ENCODE peak calls at places on chromosomes 6 and 20, in ten cellular contexts. Q, X, F, U, V, L, B, Y, D and R are unnamed samples.

GRCh38 chr6:143556529-143556928 is 45.0 kb upstream of the FUCA2 start:
- DNase-seq in D (no peak), B (no peak), L (no peak), Q (no peak), Y (no peak), V (no peak), X (peak; percentile 83), U (peak; percentile 66), F (peak; percentile 90), R (no peak)

GRCh38 chr6:134046054-134046453 is 6.4 kb downstream of the SLC2A12 start:
- DNase-seq in D (no peak), V (no peak), F (no peak), X (no peak), B (no peak), Q (no peak), U (no peak), L (no peak), Y (no peak), R (no peak)

GRCh38 chr6:80449756-80450155 is 343.3 kb downstream of the BCKDHB start:
- DNase-seq in F (no peak), L (no peak), D (no peak), B (no peak), Q (no peak), Y (no peak), U (no peak), X (no peak), V (no peak), R (no peak)

GRCh38 chr6:132819405-132820145 is 5.2 kb downstream of the RPS12 start:
- DNase-seq in V (no peak), Y (no peak), Q (no peak), D (no peak), B (no peak), F (no peak), U (no peak), L (peak; percentile 51), X (peak; percentile 63), R (no peak)

GRCh38 chr20:45358282-45359068 is 4.5 kb upstream of the SYS1 start:
- DNase-seq in X (peak; percentile 91), L (no peak), V (no peak), F (peak; percentile 62), B (no peak), Y (no peak), U (no peak), Q (no peak), D (peak; percentile 89), R (no peak)

GRCh38 chr6:107493158-107494057 is 3.5 kb downstream of the SOBP start:
- DNase-seq in Q (no peak), U (peak; percentile 38), Y (no peak), D (no peak), L (no peak), B (peak; percentile 85), X (peak; percentile 48), F (no peak), V (no peak), R (no peak)

GRCh38 chr6:4346659-4347333 is 211.4 kb upstream of the ECI2 start:
- DNase-seq in B (no peak), Q (no peak), X (no peak), F (no peak), Y (no peak), L (no peak), U (no peak), D (no peak), V (peak; percentile 25), R (no peak)

GRCh38 chr6:42929928-42930360 is 664 bp downstream of the CNPY3 start:
- DNase-seq in X (peak; percentile 83), F (peak; percentile 77), U (peak; percentile 42), L (peak; percentile 52), D (peak; percentile 37), Q (peak; percentile 46), Y (no peak), B (no peak), V (no peak), R (peak; percentile 87)

GRCh38 chr20:25023316-25023715 is 30.8 kb upstream of the APMAP start:
- DNase-seq in L (no peak), Q (no peak), X (no peak), B (no peak), Y (no peak), U (no peak), D (peak; percentile 22), F (no peak), V (no peak), R (no peak)

GRCh38 chr6:110446405-110446804 is 30.0 kb downstream of the SLC22A16 start:
- DNase-seq in F (no peak), L (peak; percentile 33), B (no peak), D (no peak), Y (no peak), U (no peak), X (no peak), Q (no peak), V (no peak), R (no peak)

GRCh38 chr6:124881898-124882579 is 80.2 kb upstream of the RNF217 start:
- DNase-seq in D (no peak), L (peak; percentile 24), U (peak; percentile 24), F (peak; percentile 39), Q (no peak), Y (no peak), V (no peak), B (peak; percentile 31), X (peak; percentile 28), R (no peak)

GRCh38 chr20:45336530-45337366 is 11.5 kb downstream of the SDC4 start:
- DNase-seq in U (peak; percentile 68), X (peak; percentile 96), B (no peak), Q (no peak), L (peak; percentile 98), Y (no peak), D (peak; percentile 52), F (peak; percentile 98), V (no peak), R (no peak)

GRCh38 chr6:134689177-134689576 is 260.7 kb downstream of the ALDH8A1 start:
- DNase-seq in F (no peak), D (peak; percentile 50), Y (no peak), B (no peak), Q (no peak), U (no peak), L (no peak), V (no peak), X (no peak), R (no peak)

GRCh38 chr6:19759117-19759880 is 77.9 kb upstream of the ID4 start:
- DNase-seq in L (peak; percentile 94), U (peak; percentile 24), X (peak; percentile 85), D (no peak), F (peak; percentile 81), V (no peak), Q (no peak), Y (no peak), B (no peak), R (no peak)

GRCh38 chr6:106431972-106432371 is 71.5 kb downstream of the CRYBG1 start:
- DNase-seq in L (peak; percentile 10), D (no peak), X (no peak), U (no peak), Q (no peak), Y (no peak), B (no peak), V (no peak), F (no peak), R (no peak)

GRCh38 chr6:43773981-43774775 is 4.2 kb downstream of the VEGFA start:
- DNase-seq in B (no peak), L (no peak), Y (peak; percentile 12), F (no peak), U (no peak), X (no peak), D (no peak), Q (no peak), V (no peak), R (no peak)

GRCh38 chr6:39430968-39431523 is 108.5 kb upstream of the KCNK16 start:
- DNase-seq in D (peak; percentile 67), V (peak; percentile 62), L (no peak), Y (peak; percentile 37), X (no peak), F (no peak), U (no peak), B (peak; percentile 29), Q (peak; percentile 73), R (no peak)

GRCh38 chr20:62504323-62504722 is 28.5 kb upstream of the GATA5 start:
- DNase-seq in D (no peak), X (no peak), F (no peak), B (no peak), Y (no peak), U (no peak), L (no peak), V (no peak), Q (no peak), R (no peak)

GRCh38 chr20:62507323-62507722 is 31.5 kb upstream of the GATA5 start:
- DNase-seq in Y (no peak), B (no peak), L (no peak), F (no peak), U (no peak), V (no peak), X (no peak), D (no peak), Q (no peak), R (no peak)

GRCh38 chr20:62506791-62507190 is 31.0 kb upstream of the GATA5 start:
- DNase-seq in D (no peak), B (no peak), F (no peak), Y (no peak), X (no peak), Q (no peak), L (no peak), U (no peak), V (no peak), R (no peak)

GRCh38 chr20:62505337-62506045 is 29.7 kb upstream of the GATA5 start:
- DNase-seq in Q (no peak), D (no peak), F (no peak), X (no peak), B (no peak), U (no peak), L (no peak), V (no peak), Y (no peak), R (no peak)

GRCh38 chr20:62506087-62506486 is 30.3 kb upstream of the GATA5 start:
- DNase-seq in D (no peak), L (no peak), X (no peak), Y (no peak), F (no peak), V (no peak), Q (peak; percentile 42), U (no peak), B (no peak), R (no peak)
- TF ChIP-seq CTCF in D (no peak), L (no peak), X (no peak), Y (no peak), F (no peak), V (peak; percentile 26), Q (no peak), U (no peak), B (no peak), R (no peak)

GRCh38 chr6:70705772-70706171 is 38.1 kb downstream of the SMAP1 start:
- DNase-seq in D (no peak), B (no peak), U (no peak), Y (no peak), L (no peak), X (no peak), V (no peak), Q (no peak), F (no peak), R (no peak)
- TF ChIP-seq CTCF in D (no peak), B (no peak), U (no peak), Y (no peak), L (no peak), X (no peak), V (no peak), Q (no peak), F (no peak), R (no peak)

GRCh38 chr6:36428911-36429310 is 13.7 kb downstream of the PXT1 start:
- DNase-seq in L (no peak), F (no peak), X (no peak), U (no peak), V (no peak), Q (no peak), B (no peak), D (no peak), Y (no peak), R (no peak)
- TF ChIP-seq CTCF in L (no peak), F (peak; percentile 52), X (peak; percentile 28), U (no peak), V (no peak), Q (no peak), B (no peak), D (no peak), Y (no peak), R (no peak)

GRCh38 chr6:6699741-6700367 is 111.3 kb downstream of the LY86 start:
- DNase-seq in D (peak; percentile 90), L (peak; percentile 86), Y (peak; percentile 74), V (peak; percentile 52), F (peak; percentile 95), X (peak; percentile 97), B (peak; percentile 28), U (peak; percentile 86), Q (peak; percentile 81), R (no peak)
- TF ChIP-seq CTCF in D (peak; percentile 21), L (no peak), Y (no peak), V (peak; percentile 31), F (peak; percentile 36), X (no peak), B (no peak), U (no peak), Q (no peak), R (no peak)